ENCODE peak calls at places on chromosomes 3 and 15, in four cellular contexts. P, X, W and G are unnamed samples.
A peak's percentile ranks its signal among the peaks of the same experiment; 100 is the strongest.

GRCh38 chr3:48504051-48504946 is at the start of gene SHISA5:
- DNase-seq in P (peak; percentile 42), X (peak; percentile 91), W (peak; percentile 63), G (no peak)

GRCh38 chr3:179666436-179667035 is 13.7 kb downstream of the USP13 start:
- DNase-seq in P (no peak), X (no peak), W (no peak), G (no peak)

GRCh38 chr3:53257465-53257864 is 1.6 kb upstream of the TKT start:
- DNase-seq in P (no peak), X (no peak), W (no peak), G (no peak)

GRCh38 chr3:130457681-130458080 is 59.3 kb upstream of the COL6A6 start:
- DNase-seq in P (no peak), X (no peak), W (no peak), G (no peak)

GRCh38 chr15:68552773-68553172 is 26.0 kb upstream of the CORO2B start:
- DNase-seq in P (no peak), X (no peak), W (peak; percentile 49), G (no peak)

GRCh38 chr3:19946291-19946831 is 536 bp upstream of the RAB5A start:
- DNase-seq in P (no peak), X (no peak), W (no peak), G (no peak)

GRCh38 chr15:41952003-41952563 is 20.3 kb downstream of the EHD4 start:
- DNase-seq in P (no peak), X (no peak), W (no peak), G (no peak)

GRCh38 chr3:121747976-121748375 is 1.6 kb downstream of the GOLGB1 start:
- DNase-seq in P (no peak), X (no peak), W (no peak), G (no peak)

GRCh38 chr3:49248828-49249227 is 28.2 kb downstream of the C3orf62 start:
- DNase-seq in P (no peak), X (no peak), W (no peak), G (peak; percentile 16)

GRCh38 chr3:143295201-143296080 is 175.9 kb downstream of the CHST2 start:
- DNase-seq in P (no peak), X (no peak), W (no peak), G (no peak)

GRCh38 chr15:37106490-37107001 is 6.2 kb upstream of the MEIS2 start:
- DNase-seq in P (peak; percentile 47), X (peak; percentile 53), W (no peak), G (no peak)

GRCh38 chr3:77188210-77188609 is 148.3 kb downstream of the ROBO2 start:
- DNase-seq in P (no peak), X (no peak), W (no peak), G (no peak)

GRCh38 chr15:60548101-60548500 is 69.2 kb upstream of the ICE2 start:
- DNase-seq in P (no peak), X (no peak), W (no peak), G (no peak)

GRCh38 chr15:68595761-68596160 is 17.0 kb downstream of the CORO2B start:
- DNase-seq in P (no peak), X (no peak), W (no peak), G (no peak)

GRCh38 chr15:74251187-74251811 is 15.2 kb downstream of the CCDC33 start:
- DNase-seq in P (no peak), X (peak; percentile 84), W (no peak), G (no peak)

GRCh38 chr3:13112521-13113345 is 39.5 kb upstream of the IQSEC1 start:
- DNase-seq in P (no peak), X (peak; percentile 24), W (peak; percentile 77), G (no peak)

GRCh38 chr15:60787737-60788513 is 309.0 kb upstream of the ICE2 start:
- DNase-seq in P (no peak), X (no peak), W (peak; percentile 2), G (no peak)

GRCh38 chr3:116001063-116001765 is 377.9 kb downstream of the GAP43 start:
- DNase-seq in P (peak; percentile 22), X (no peak), W (peak; percentile 52), G (no peak)